ENCODE peak calls at places on chromosomes 1 and 21, in six cellular contexts. W, I, L, V, A and Y are unnamed samples. For H3K27me3, the result is how much of the 10 kb centered on the place peaks cover.

GRCh38 chr1:83761977-83762376 is 237.0 kb downstream of the TTLL7 start:
- DNase-seq in L (no peak), A (no peak), W (no peak), V (no peak), I (no peak), Y (no peak)

GRCh38 chr1:196738730-196739129 is 35.9 kb upstream of the CFHR3 start:
- DNase-seq in I (no peak), L (no peak), V (no peak), W (no peak), A (no peak), Y (no peak)

GRCh38 chr1:239700667-239701066 is 314.3 kb downstream of the CHRM3 start:
- DNase-seq in V (no peak), L (no peak), A (no peak), W (no peak), I (no peak), Y (no peak)

GRCh38 chr21:25722631-25723030 is 12.1 kb downstream of the ATP5PF start:
- DNase-seq in V (no peak), A (no peak), L (no peak), I (no peak), W (no peak), Y (no peak)

GRCh38 chr1:221718391-221719277 is 23.3 kb downstream of the DUSP10 start:
- DNase-seq in A (no peak), W (peak), I (no peak), V (no peak), L (no peak), Y (no peak)

GRCh38 chr1:100868364-100868995 is 26.2 kb downstream of the EXTL2 start:
- DNase-seq in W (peak), V (no peak), I (no peak), A (no peak), L (peak), Y (no peak)

GRCh38 chr1:212743901-212744475 is 44.3 kb upstream of the BATF3 start:
- DNase-seq in V (no peak), A (no peak), L (no peak), I (no peak), W (no peak), Y (no peak)

GRCh38 chr21:45386728-45387371 is 18.1 kb upstream of the COL18A1 start:
- DNase-seq in I (peak), L (no peak), A (peak), W (peak), V (peak), Y (no peak)

GRCh38 chr1:107401704-107402103 is 260.9 kb downstream of the NTNG1 start:
- DNase-seq in I (no peak), L (no peak), A (no peak), V (no peak), W (no peak), Y (no peak)

GRCh38 chr1:201696217-201696761 is 132.7 kb upstream of the IPO9 start:
- DNase-seq in W (peak), L (no peak), A (peak), V (peak), I (peak), Y (no peak)

GRCh38 chr21:28754127-28754611 is 238.5 kb downstream of the LTN1 start:
- DNase-seq in I (no peak), V (peak), A (peak), W (peak), L (no peak), Y (no peak)

GRCh38 chr21:17802568-17802967 is 16.6 kb downstream of the C21orf91 start:
- DNase-seq in A (no peak), I (no peak), W (peak), V (no peak), L (no peak), Y (no peak)

GRCh38 chr1:156082111-156083091 is at the start of gene MEX3A:
- DNase-seq in L (peak), I (peak), A (peak), V (peak), W (peak), Y (peak)

GRCh38 chr1:152473887-152474537 is 36.6 kb upstream of the LCE5A start:
- DNase-seq in I (no peak), L (no peak), V (no peak), A (no peak), W (no peak), Y (no peak)

GRCh38 chr1:210235363-210236053 is 2.9 kb downstream of the SERTAD4 start:
- DNase-seq in W (no peak), L (no peak), V (no peak), A (no peak), I (no peak), Y (no peak)

GRCh38 chr1:232278925-232279324 is 351.0 kb downstream of the SIPA1L2 start:
- DNase-seq in V (no peak), I (no peak), L (no peak), A (no peak), W (no peak), Y (peak)

GRCh38 chr1:12617901-12618660 is at the start of gene DHRS3:
- DNase-seq in V (peak), L (peak), W (peak), A (peak), I (peak), Y (peak)

GRCh38 chr1:200929530-200930278 is 35.0 kb downstream of the INAVA start:
- DNase-seq in A (no peak), L (peak), W (no peak), I (no peak), V (peak), Y (no peak)

GRCh38 chr1:38671221-38671620 is 188.4 kb downstream of the RRAGC start:
- DNase-seq in A (no peak), L (no peak), W (no peak), I (no peak), V (no peak), Y (no peak)

GRCh38 chr1:36383240-36383639 is 2.5 kb downstream of the STK40 start:
- DNase-seq in W (no peak), I (no peak), V (no peak), A (no peak), L (no peak), Y (no peak)

GRCh38 chr21:18478513-18478912 is 74.9 kb upstream of the TMPRSS15 start:
- DNase-seq in V (no peak), A (no peak), L (no peak), W (no peak), I (no peak), Y (no peak)

GRCh38 chr21:36665806-36666205 is 33.1 kb upstream of the SIM2 start:
- DNase-seq in I (no peak), L (no peak), A (no peak), V (no peak), W (no peak), Y (no peak)

GRCh38 chr1:157274698-157275534 is 136.7 kb upstream of the ETV3 start:
- DNase-seq in V (no peak), W (peak), A (no peak), L (peak), I (no peak), Y (no peak)

GRCh38 chr1:208160259-208160819 is 83.8 kb downstream of the PLXNA2 start:
- DNase-seq in L (no peak), I (no peak), V (peak), A (no peak), W (no peak), Y (no peak)

GRCh38 chr1:75615664-75616435 is 4.9 kb upstream of the SLC44A5 start:
- DNase-seq in I (peak), A (no peak), W (peak), V (peak), L (peak), Y (no peak)

GRCh38 chr1:230119340-230119739 is 52.3 kb downstream of the GALNT2 start:
- DNase-seq in W (no peak), I (no peak), L (no peak), A (no peak), V (no peak), Y (no peak)

GRCh38 chr1:31762726-31763670 is 1.1 kb downstream of the ADGRB2 start:
- DNase-seq in I (peak), V (peak), L (peak), A (peak), W (peak), Y (peak)

GRCh38 chr1:93734999-93735398 is 53.4 kb upstream of the BCAR3 start:
- DNase-seq in A (no peak), V (no peak), L (peak), W (no peak), I (no peak), Y (no peak)

GRCh38 chr1:25022361-25023189 is 92.5 kb upstream of the RUNX3 start:
- DNase-seq in W (peak), L (no peak), A (peak), I (peak), V (peak), Y (peak)

GRCh38 chr1:112373841-112374240 is 22.2 kb upstream of the CTTNBP2NL start:
- DNase-seq in L (no peak), W (no peak), A (no peak), I (no peak), V (no peak), Y (no peak)

GRCh38 chr1:112371770-112372169 is 24.2 kb upstream of the CTTNBP2NL start:
- DNase-seq in I (no peak), L (no peak), W (peak), A (no peak), V (no peak), Y (no peak)

GRCh38 chr1:112369389-112370285 is 26.4 kb upstream of the CTTNBP2NL start:
- DNase-seq in W (peak), V (peak), A (peak), I (peak), L (peak), Y (peak)

GRCh38 chr1:112368198-112368597 is 27.8 kb upstream of the CTTNBP2NL start:
- DNase-seq in L (no peak), A (no peak), V (no peak), I (no peak), W (no peak), Y (no peak)

DNA sequence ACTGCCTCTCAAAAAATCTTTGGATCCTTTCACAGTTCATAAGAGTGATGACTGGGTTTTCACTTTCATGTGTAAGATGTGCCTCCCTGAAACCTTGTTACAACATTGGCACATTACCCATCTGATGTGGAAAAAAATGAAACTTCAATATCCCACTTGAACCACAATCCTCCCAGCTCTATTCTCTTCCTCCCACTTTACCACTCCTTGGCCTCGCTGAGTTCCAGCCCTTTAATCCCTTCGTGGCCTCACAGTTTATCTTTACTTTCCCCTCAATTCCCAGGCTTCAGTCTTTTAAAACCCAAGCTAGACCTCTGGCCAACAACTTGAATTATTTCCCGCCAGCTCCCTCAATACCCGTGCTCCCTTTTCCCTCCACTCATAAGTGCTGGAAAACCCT is 25.0 kb upstream of the CTTNBP2NL start:
- DNase-seq in V (no peak), W (no peak), A (no peak), L (no peak), I (no peak), Y (no peak)
- H3K27me3 ChIP-seq in V (under half), W (under half), A (under half), L (under half), I (under half), Y (under half)

GRCh38 chr1:41918450-41919043 is at the start of gene HIVEP3:
- DNase-seq in W (no peak), A (no peak), V (no peak), I (peak), L (no peak), Y (no peak)

GRCh38 chr1:41919764-41920397 is 1.2 kb upstream of the HIVEP3 start:
- DNase-seq in L (peak), V (no peak), I (peak), A (peak), W (peak), Y (peak)

GRCh38 chr1:41917835-41918449 is 780 bp downstream of the HIVEP3 start:
- DNase-seq in L (no peak), V (no peak), W (peak), A (peak), I (peak), Y (peak)

GRCh38 chr1:41919131-41919530 is 409 bp upstream of the HIVEP3 start:
- DNase-seq in A (no peak), I (no peak), W (no peak), L (no peak), V (no peak), Y (no peak)

GRCh38 chr1:41920658-41921057 is 1.9 kb upstream of the HIVEP3 start:
- DNase-seq in W (peak), L (no peak), I (no peak), V (no peak), A (no peak), Y (no peak)
- TF ChIP-seq POLR2A in W (no peak), L (no peak), I (no peak), V (no peak), A (no peak), Y (no peak)

GRCh38 chr1:108962681-108963051 is 618 bp downstream of the CLCC1 start:
- DNase-seq in A (no peak), I (peak), L (no peak), V (peak), W (peak), Y (peak)

GRCh38 chr1:108960719-108961118 is 2.6 kb downstream of the CLCC1 start:
- DNase-seq in W (no peak), A (no peak), L (no peak), V (no peak), I (no peak), Y (no peak)

GRCh38 chr1:108961198-108961597 is 2.1 kb downstream of the CLCC1 start:
- DNase-seq in I (no peak), A (no peak), L (no peak), V (no peak), W (no peak), Y (no peak)

GRCh38 chr1:108963052-108963686 is at the start of gene CLCC1:
- DNase-seq in I (peak), L (peak), V (peak), W (peak), A (peak), Y (peak)

GRCh38 chr1:108961752-108962486 is 1.4 kb downstream of the CLCC1 start:
- DNase-seq in I (no peak), W (no peak), V (no peak), L (no peak), A (no peak), Y (no peak)
- H3K27ac ChIP-seq in I (peak), W (no peak), V (peak), L (peak), A (peak), Y (peak)

GRCh38 chr1:248618878-248619277 is 16.0 kb downstream of the OR2T11 start:
- DNase-seq in L (no peak), I (peak), A (peak), W (peak), V (no peak), Y (no peak)
- H3K27me3 ChIP-seq in L (under half), I (under half), A (under half), W (under half), V (under half), Y (under half)

GRCh38 chr1:86914635-86914997 is at the start of gene HS2ST1:
- DNase-seq in I (no peak), V (no peak), A (no peak), W (no peak), L (no peak), Y (no peak)
- TF ChIP-seq POLR2A in I (peak), V (peak), A (no peak), W (no peak), L (peak), Y (no peak)

DNA sequence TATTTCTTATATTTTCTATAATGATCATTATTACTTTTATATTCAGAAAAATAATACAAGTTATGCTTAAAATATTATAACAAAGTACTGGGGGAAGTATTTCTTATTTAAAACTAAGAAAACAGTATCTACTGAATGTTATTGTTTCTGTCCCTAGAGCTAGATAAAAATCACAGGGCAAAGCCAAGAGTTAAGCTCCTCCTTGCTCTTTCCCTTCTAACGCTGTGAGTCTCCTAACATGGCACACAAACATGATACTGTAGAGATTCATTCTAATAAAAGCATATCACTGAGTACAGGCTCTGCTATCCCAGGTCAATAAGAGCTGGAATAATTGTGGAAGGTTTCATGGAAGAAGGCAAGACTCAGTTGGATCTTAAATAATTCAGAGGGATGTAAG is 53.4 kb downstream of the PTPN14 start:
- DNase-seq in W (no peak), L (no peak), I (no peak), V (no peak), A (no peak), Y (no peak)
- H3K27ac ChIP-seq in W (no peak), L (no peak), I (no peak), V (peak), A (no peak), Y (no peak)